ENCODE peak calls at places on chromosomes 13 and 19, in eight cellular contexts. G, X, Y, Z, W, L, U and S are unnamed samples.

GRCh38 chr13:98860491-98860890 is 108.0 kb upstream of the SLC15A1 start:
- DNase-seq in G (no peak), X (no peak), Y (no peak), Z (no peak), W (no peak), L (no peak), U (no peak), S (no peak)

GRCh38 chr19:46868444-46868843 is 7.6 kb downstream of the ARHGAP35 start:
- DNase-seq in G (no peak), X (no peak), Y (no peak), Z (no peak), W (no peak), L (no peak), U (no peak), S (no peak)

GRCh38 chr19:51259348-51260245 is 8.7 kb downstream of the SIGLECL1 start:
- DNase-seq in G (peak; percentile 8), X (peak; percentile 66), Y (peak; percentile 17), Z (no peak), W (peak; percentile 33), L (no peak), U (peak; percentile 27), S (no peak)

GRCh38 chr19:2494447-2495129 is 18.7 kb downstream of the GADD45B start:
- DNase-seq in G (peak; percentile 61), X (peak; percentile 76), Y (no peak), Z (peak; percentile 75), W (peak; percentile 69), L (peak; percentile 62), U (peak; percentile 75), S (peak; percentile 68)

GRCh38 chr13:113836917-113837553 is 26.8 kb downstream of the GAS6 start:
- DNase-seq in G (no peak), X (no peak), Y (peak; percentile 73), Z (no peak), W (peak; percentile 63), L (no peak), U (peak; percentile 63), S (no peak)

GRCh38 chr13:46666727-46667456 is 113.9 kb downstream of the LRCH1 start:
- DNase-seq in G (no peak), X (peak; percentile 68), Y (no peak), Z (no peak), W (no peak), L (no peak), U (no peak), S (no peak)

GRCh38 chr13:33016414-33017409 is at the start of gene KL:
- DNase-seq in G (no peak), X (peak; percentile 49), Y (no peak), Z (no peak), W (no peak), L (no peak), U (no peak), S (no peak)

GRCh38 chr13:46109451-46109850 is 4.6 kb upstream of the CPB2 start:
- DNase-seq in G (no peak), X (no peak), Y (no peak), Z (no peak), W (no peak), L (no peak), U (no peak), S (no peak)

GRCh38 chr13:106532111-106532929 is 3.1 kb downstream of the EFNB2 start:
- DNase-seq in G (no peak), X (no peak), Y (no peak), Z (no peak), W (peak; percentile 49), L (no peak), U (no peak), S (no peak)

GRCh38 chr19:33429891-33430673 is 56.6 kb downstream of the CEBPG start:
- DNase-seq in G (no peak), X (no peak), Y (no peak), Z (no peak), W (no peak), L (peak; percentile 42), U (no peak), S (no peak)

GRCh38 chr19:6459356-6460098 is at the start of gene SLC25A23:
- DNase-seq in G (peak; percentile 76), X (peak; percentile 94), Y (peak; percentile 54), Z (no peak), W (peak; percentile 63), L (peak; percentile 32), U (peak; percentile 66), S (no peak)

GRCh38 chr13:42498521-42498920 is 75.4 kb upstream of the TNFSF11 start:
- DNase-seq in G (no peak), X (no peak), Y (no peak), Z (no peak), W (no peak), L (no peak), U (no peak), S (no peak)

GRCh38 chr13:114097504-114097892 is 34.9 kb downstream of the RASA3 start:
- DNase-seq in G (no peak), X (no peak), Y (no peak), Z (no peak), W (no peak), L (no peak), U (no peak), S (no peak)

GRCh38 chr13:95020298-95020987 is 280.8 kb downstream of the ABCC4 start:
- DNase-seq in G (no peak), X (no peak), Y (no peak), Z (no peak), W (peak; percentile 87), L (no peak), U (no peak), S (no peak)

GRCh38 chr19:51108805-51109146 is 567 bp upstream of the CTU1 start:
- DNase-seq in G (peak; percentile 90), X (peak; percentile 31), Y (no peak), Z (no peak), W (no peak), L (no peak), U (no peak), S (no peak)

GRCh38 chr19:32317045-32317444 is 28.4 kb upstream of the ZNF507 start:
- DNase-seq in G (no peak), X (no peak), Y (no peak), Z (no peak), W (no peak), L (no peak), U (no peak), S (no peak)

GRCh38 chr13:61136101-61136500 is 279.5 kb downstream of the PCDH20 start:
- DNase-seq in G (no peak), X (no peak), Y (no peak), Z (no peak), W (no peak), L (no peak), U (no peak), S (no peak)

GRCh38 chr19:1216756-1217155 is 11.2 kb downstream of the STK11 start:
- DNase-seq in G (no peak), X (no peak), Y (no peak), Z (no peak), W (no peak), L (no peak), U (no peak), S (no peak)

GRCh38 chr13:50735071-50735470 is 108.4 kb downstream of the DLEU7 start:
- DNase-seq in G (no peak), X (no peak), Y (no peak), Z (no peak), W (no peak), L (no peak), U (no peak), S (no peak)

GRCh38 chr13:33281951-33282595 is 3.5 kb downstream of the STARD13 start:
- DNase-seq in G (no peak), X (no peak), Y (no peak), Z (no peak), W (peak; percentile 77), L (no peak), U (no peak), S (no peak)

GRCh38 chr19:10752237-10752912 is 34.5 kb downstream of the DNM2 start:
- DNase-seq in G (peak; percentile 74), X (no peak), Y (no peak), Z (no peak), W (no peak), L (no peak), U (no peak), S (no peak)

GRCh38 chr19:50835785-50836542 is 2.6 kb upstream of the KLK15 start:
- DNase-seq in G (peak; percentile 31), X (peak; percentile 96), Y (peak; percentile 88), Z (peak; percentile 46), W (peak; percentile 70), L (peak; percentile 28), U (peak; percentile 85), S (no peak)

GRCh38 chr13:113915012-113915763 is 51.3 kb upstream of the GAS6 start:
- DNase-seq in G (no peak), X (no peak), Y (peak; percentile 81), Z (no peak), W (no peak), L (no peak), U (no peak), S (no peak)

GRCh38 chr19:15294591-15294990 is 37.7 kb downstream of the BRD4 start:
- DNase-seq in G (no peak), X (no peak), Y (no peak), Z (no peak), W (no peak), L (no peak), U (no peak), S (no peak)

GRCh38 chr13:75587679-75588078 is 38.1 kb downstream of the UCHL3 start:
- DNase-seq in G (no peak), X (peak; percentile 38), Y (no peak), Z (no peak), W (no peak), L (no peak), U (no peak), S (no peak)

GRCh38 chr19:49119411-49120324 is at the start of gene PPFIA3:
- DNase-seq in G (peak; percentile 44), X (peak; percentile 75), Y (peak; percentile 22), Z (no peak), W (peak; percentile 68), L (no peak), U (peak; percentile 63), S (no peak)

GRCh38 chr13:78972561-78972960 is 313.6 kb upstream of the OBI1 start:
- DNase-seq in G (no peak), X (no peak), Y (no peak), Z (no peak), W (no peak), L (no peak), U (no peak), S (no peak)

GRCh38 chr13:73767191-73767741 is 366.9 kb downstream of the KLF12 start:
- DNase-seq in G (no peak), X (peak; percentile 33), Y (no peak), Z (no peak), W (no peak), L (no peak), U (no peak), S (no peak)

GRCh38 chr13:110311721-110312668 is 4.9 kb downstream of the COL4A2 start:
- DNase-seq in G (no peak), X (no peak), Y (no peak), Z (no peak), W (no peak), L (no peak), U (no peak), S (no peak)

GRCh38 chr19:10510301-10510802 is 6.9 kb downstream of the S1PR5 start:
- DNase-seq in G (no peak), X (peak; percentile 75), Y (no peak), Z (no peak), W (peak; percentile 22), L (no peak), U (no peak), S (no peak)

GRCh38 chr19:13983213-13983889 is 22.8 kb downstream of the RFX1 start:
- DNase-seq in G (no peak), X (no peak), Y (no peak), Z (no peak), W (no peak), L (peak; percentile 37), U (no peak), S (no peak)

GRCh38 chr19:2751438-2751830 is 11.6 kb upstream of the SLC39A3 start:
- DNase-seq in G (no peak), X (no peak), Y (no peak), Z (no peak), W (no peak), L (no peak), U (no peak), S (no peak)

GRCh38 chr19:34316741-34317241 is 48.2 kb upstream of the GPI start:
- DNase-seq in G (no peak), X (no peak), Y (no peak), Z (no peak), W (peak; percentile 75), L (no peak), U (no peak), S (no peak)

GRCh38 chr13:84962141-84962750 is 837.0 kb downstream of the SLITRK6 start:
- DNase-seq in G (no peak), X (no peak), Y (peak; percentile 10), Z (no peak), W (no peak), L (no peak), U (no peak), S (no peak)